ENCODE peak calls at places on chromosomes 13 and 19, in seven cellular contexts. S is neural progenitor cell, V is Calu3, L is body of pancreas, Q is endothelial cell, T is NCI-H1092 treated with DMSO at 0.1 percent for 48 hours, Z is AG20443. H is an unnamed sample.

GRCh38 chr13:97223711-97224461 is 1.8 kb downstream of the MBNL2 start:
- DNase-seq in S (peak), T (peak), V (no peak), Q (no peak), Z (peak), L (peak), H (peak)

GRCh38 chr19:48613024-48613851 is 1.6 kb downstream of the FAM83E start:
- DNase-seq in T (no peak), S (no peak), V (peak), Q (no peak), Z (no peak), L (no peak), H (no peak)

GRCh38 chr19:31350033-31350692 is 927 bp upstream of the TSHZ3 start:
- DNase-seq in Q (peak), L (no peak), V (no peak), S (peak), Z (peak), T (no peak), H (no peak)

GRCh38 chr19:40625406-40626120 is 24.4 kb downstream of the LTBP4 start:
- DNase-seq in Z (no peak), T (no peak), V (no peak), S (no peak), L (no peak), Q (no peak), H (no peak)

GRCh38 chr13:110047511-110047910 is 259.4 kb downstream of the COL4A1 start:
- DNase-seq in S (no peak), Z (no peak), V (no peak), Q (peak), T (peak), L (peak), H (peak)

GRCh38 chr19:46784262-46785053 is 3.9 kb downstream of the SLC1A5 start:
- DNase-seq in T (no peak), S (peak), Z (peak), L (peak), V (peak), Q (peak), H (peak)

GRCh38 chr19:50475736-50476223 is 527 bp upstream of the EMC10 start:
- DNase-seq in S (no peak), V (no peak), T (no peak), L (no peak), Z (no peak), Q (no peak), H (no peak)

GRCh38 chr13:30153871-30154426 is 153.4 kb downstream of the KATNAL1 start:
- DNase-seq in T (no peak), Q (no peak), Z (peak), S (peak), V (no peak), L (no peak), H (no peak)

GRCh38 chr19:13132471-13133166 is 14.6 kb downstream of the NACC1 start:
- DNase-seq in S (no peak), T (no peak), L (no peak), Z (peak), Q (no peak), V (no peak), H (no peak)

GRCh38 chr19:18591735-18592385 is 3.3 kb downstream of the REX1BD start:
- DNase-seq in V (no peak), S (no peak), Q (no peak), T (no peak), Z (no peak), L (no peak), H (no peak)

GRCh38 chr19:5539431-5539833 is 28.3 kb downstream of the TINCR start:
- DNase-seq in T (no peak), Z (no peak), S (peak), L (no peak), Q (no peak), V (no peak), H (no peak)

GRCh38 chr19:10687518-10688288 is 13.5 kb upstream of the QTRT1 start:
- DNase-seq in S (no peak), T (no peak), L (no peak), Q (no peak), Z (no peak), V (no peak), H (no peak)

GRCh38 chr19:12015015-12015752 is 20.3 kb downstream of the ZNF433 start:
- DNase-seq in L (no peak), S (no peak), V (no peak), T (no peak), Q (no peak), Z (no peak), H (no peak)

GRCh38 chr13:46543307-46543706 is 9.7 kb upstream of the LRCH1 start:
- DNase-seq in S (no peak), V (no peak), Z (no peak), L (no peak), Q (no peak), T (no peak), H (no peak)

GRCh38 chr19:49165865-49166301 is 8.3 kb downstream of the TRPM4 start:
- DNase-seq in Z (no peak), T (no peak), V (no peak), Q (no peak), L (no peak), S (no peak), H (no peak)

GRCh38 chr19:11268783-11269267 is 6.5 kb upstream of the DOCK6 start:
- DNase-seq in S (no peak), T (no peak), L (peak), V (no peak), Q (peak), Z (no peak), H (no peak)

GRCh38 chr13:101942535-101943157 is 459.2 kb downstream of the FGF14 start:
- DNase-seq in T (peak), Q (no peak), Z (no peak), S (peak), V (no peak), L (no peak), H (no peak)

GRCh38 chr13:26280295-26280694 is 26.4 kb downstream of the CDK8 start:
- DNase-seq in L (no peak), V (no peak), Q (no peak), S (no peak), Z (peak), T (no peak), H (no peak)

GRCh38 chr19:13917888-13918406 is 11.9 kb downstream of the CC2D1A start:
- DNase-seq in V (no peak), T (no peak), Z (no peak), Q (no peak), L (no peak), S (no peak), H (no peak)

GRCh38 chr19:49056101-49056901 is 1.2 kb downstream of the CGB7 start:
- DNase-seq in S (peak), Z (peak), Q (peak), L (peak), T (no peak), V (peak), H (peak)

GRCh38 chr19:2602391-2603181 is 99.9 kb downstream of the GNG7 start:
- DNase-seq in L (peak), S (peak), Z (peak), Q (no peak), V (peak), T (no peak), H (peak)

H was measured in kidney epithelial cell.